ENCODE peak calls at places on chromosome 10, in four cellular contexts. Y, S, O and R are unnamed samples.
A peak's percentile ranks its signal among the peaks of the same experiment; 100 is the strongest.

GRCh38 chr10:7157091-7157490 is 253.7 kb downstream of the SFMBT2 start:
- DNase-seq in S (no peak), Y (no peak), O (no peak), R (no peak)

GRCh38 chr10:35195361-35196306 is 69.0 kb downstream of the CREM start:
- DNase-seq in S (peak; percentile 70), Y (peak; percentile 95), O (peak; percentile 83), R (peak; percentile 16)

GRCh38 chr10:17109475-17110207 is 20.0 kb downstream of the CUBN start:
- DNase-seq in S (peak; percentile 25), O (no peak), Y (peak; percentile 73), R (no peak)

GRCh38 chr10:68876246-68876918 is 24.7 kb upstream of the DDX50 start:
- DNase-seq in O (no peak), S (no peak), Y (peak; percentile 9), R (no peak)

GRCh38 chr10:95214793-95215192 is 20.8 kb downstream of the ACSM6 start:
- DNase-seq in S (peak; percentile 23), O (no peak), Y (no peak), R (peak; percentile 9)

GRCh38 chr10:84608126-84608525 is 279.7 kb downstream of the CCSER2 start:
- DNase-seq in O (no peak), Y (no peak), S (no peak), R (no peak)

GRCh38 chr10:127029061-127029460 is 123.8 kb downstream of the DOCK1 start:
- DNase-seq in O (no peak), S (no peak), Y (no peak), R (no peak)

GRCh38 chr10:2882628-2883027 is 184.7 kb upstream of the PFKP start:
- DNase-seq in S (no peak), O (no peak), Y (no peak), R (no peak)

GRCh38 chr10:25633542-25633941 is 300.5 kb upstream of the MYO3A start:
- DNase-seq in S (no peak), O (no peak), Y (no peak), R (no peak)